ENCODE peak calls at places on chromosome 1, in ten cellular contexts. I is fibroblast of gingiva; V is endothelial cell; H is A172; O is psoas muscle; F is stimulated activated CD4-positive, alpha-beta T cell treated with anti-CD3 and anti-CD28 coated beads, Interleukin-15, amount 100 ng/mL, for 1 hour; Q is naive thymus-derived CD8-positive, alpha-beta T cell; P is fibroblast of the conjunctiva; N is NCI-H2029; T is amniotic stem cell. J is an unnamed sample.

GRCh38 chr1:159779403-159779851 is 1.3 kb upstream of the DUSP23 start:
- DNase-seq in I (peak), O (peak), F (no peak), V (no peak), T (no peak), Q (no peak), N (no peak), H (peak), P (peak), J (no peak)

GRCh38 chr1:237736372-237737029 is 154.2 kb downstream of the ZP4 start:
- DNase-seq in Q (no peak), P (no peak), F (no peak), I (no peak), O (no peak), H (peak), N (peak), T (no peak), V (no peak), J (no peak)

GRCh38 chr1:12593621-12594066 is 24.4 kb downstream of the DHRS3 start:
- DNase-seq in H (no peak), F (no peak), P (no peak), Q (no peak), O (peak), N (no peak), I (no peak), T (no peak), V (no peak), J (no peak)

GRCh38 chr1:31387612-31388011 is 14.7 kb upstream of the FABP3 start:
- DNase-seq in P (no peak), H (no peak), T (no peak), F (no peak), N (no peak), O (no peak), I (no peak), V (no peak), Q (no peak), J (no peak)

GRCh38 chr1:46687095-46687659 is 15.5 kb downstream of the TEX38 start:
- DNase-seq in T (no peak), H (peak), P (peak), N (peak), I (peak), Q (no peak), V (no peak), F (no peak), O (peak), J (peak)

GRCh38 chr1:55056632-55056992 is 17.3 kb downstream of the PCSK9 start:
- DNase-seq in F (no peak), T (no peak), H (no peak), N (no peak), P (no peak), V (no peak), I (no peak), Q (no peak), O (no peak), J (no peak)

GRCh38 chr1:173475564-173476196 is 1.5 kb upstream of the PRDX6 start:
- DNase-seq in I (peak), Q (no peak), V (no peak), F (no peak), O (no peak), H (peak), P (peak), T (peak), N (no peak), J (no peak)

GRCh38 chr1:22731924-22732522 is 21.4 kb downstream of the EPHB2 start:
- DNase-seq in V (peak), Q (no peak), O (no peak), P (no peak), F (no peak), T (no peak), H (no peak), I (peak), N (no peak), J (no peak)

GRCh38 chr1:13898406-13898805 is 198.4 kb downstream of the PRDM2 start:
- DNase-seq in P (no peak), H (no peak), I (no peak), T (no peak), O (no peak), N (peak), Q (no peak), F (no peak), V (no peak), J (no peak)

GRCh38 chr1:93814795-93815737 is 63.9 kb downstream of the DNTTIP2 start:
- DNase-seq in H (no peak), N (no peak), P (no peak), T (no peak), I (no peak), O (no peak), F (no peak), V (no peak), Q (no peak), J (no peak)

GRCh38 chr1:155241069-155241679 is 14.1 kb downstream of the ENTREP3 start:
- DNase-seq in T (peak), H (peak), I (peak), O (no peak), Q (peak), F (no peak), V (peak), P (peak), N (peak), J (peak)